ENCODE peak calls at places on chromosome X, in four cellular contexts. F is tibial nerve, I is suprapubic skin, U is lower leg skin. Z is an unnamed sample.

GRCh38 chrX:31301203-31301602 is 229.4 kb upstream of the FTHL17 start:
- DNase-seq in F (no peak), I (no peak), U (no peak), Z (no peak)

GRCh38 chrX:39595977-39596376 is 501.8 kb downstream of the BCOR start:
- DNase-seq in F (no peak), I (no peak), U (peak; percentile 8), Z (no peak)

GRCh38 chrX:77389891-77390290 is 57.3 kb upstream of the FGF16 start:
- DNase-seq in F (no peak), I (no peak), U (no peak), Z (no peak)

GRCh38 chrX:134418317-134419113 is 41.5 kb upstream of the HPRT1 start:
- DNase-seq in F (no peak), I (no peak), U (no peak), Z (no peak)

GRCh38 chrX:71105638-71106037 is 902 bp downstream of the CXorf65 start:
- DNase-seq in F (no peak), I (no peak), U (no peak), Z (no peak)

GRCh38 chrX:150086371-150086770 is 148.1 kb upstream of the EOLA2 start:
- DNase-seq in F (no peak), I (no peak), U (no peak), Z (no peak)

GRCh38 chrX:70979136-70979762 is 48.4 kb upstream of the SLC7A3 start:
- DNase-seq in F (no peak), I (no peak), U (no peak), Z (no peak)

GRCh38 chrX:13254076-13254785 is 65.6 kb downstream of the ATXN3L start:
- DNase-seq in F (no peak), I (no peak), U (no peak), Z (peak; percentile 36)

GRCh38 chrX:78104447-78105176 is 564 bp downstream of the PGK1 start:
- DNase-seq in F (no peak), I (peak; percentile 69), U (peak; percentile 90), Z (peak; percentile 49)

GRCh38 chrX:152843852-152844251 is 13.0 kb downstream of the NSDHL start:
- DNase-seq in F (no peak), I (no peak), U (peak; percentile 7), Z (no peak)

GRCh38 chrX:71017396-71017939 is 50.7 kb downstream of the SNX12 start:
- DNase-seq in F (no peak), I (no peak), U (no peak), Z (no peak)

GRCh38 chrX:38060331-38060878 is 54.1 kb downstream of the SYTL5 start:
- DNase-seq in F (no peak), I (no peak), U (no peak), Z (no peak)

GRCh38 chrX:155876704-155877103 is 4.4 kb upstream of the VAMP7 start:
- DNase-seq in F (no peak), I (no peak), U (no peak), Z (no peak)

GRCh38 chrX:96551320-96551872 is 133.2 kb upstream of the DIAPH2 start:
- DNase-seq in F (no peak), I (no peak), U (no peak), Z (no peak)

GRCh38 chrX:2710041-2710471 is 19.0 kb downstream of the CD99 start:
- DNase-seq in F (no peak), I (peak; percentile 84), U (no peak), Z (no peak)

GRCh38 chrX:3141031-3141430 is 99.8 kb downstream of the ARSF start:
- DNase-seq in F (no peak), I (no peak), U (no peak), Z (no peak)

GRCh38 chrX:55907968-55908607 is 190.5 kb downstream of the RRAGB start:
- DNase-seq in F (no peak), I (no peak), U (peak; percentile 86), Z (peak; percentile 73)

GRCh38 chrX:153412746-153413720 is 1.8 kb downstream of the ZFP92 start:
- DNase-seq in F (no peak), I (no peak), U (no peak), Z (no peak)

GRCh38 chrX:13398073-13398823 is 78.4 kb upstream of the ATXN3L start:
- DNase-seq in F (no peak), I (no peak), U (no peak), Z (no peak)

GRCh38 chrX:47687249-47687648 is 28.3 kb upstream of the UXT start:
- DNase-seq in F (no peak), I (no peak), U (no peak), Z (no peak)

GRCh38 chrX:40809210-40809609 is 73.9 kb upstream of the MED14 start:
- DNase-seq in F (no peak), I (no peak), U (no peak), Z (no peak)

GRCh38 chrX:118117069-118117405 is 427 bp upstream of the KLHL13 start:
- DNase-seq in F (peak; percentile 12), I (peak; percentile 72), U (no peak), Z (peak; percentile 17)

GRCh38 chrX:116436358-116436816 is at the start of gene SLC6A14:
- DNase-seq in F (no peak), I (peak; percentile 65), U (no peak), Z (peak; percentile 67)

GRCh38 chrX:120743266-120743665 is 113.4 kb upstream of the C1GALT1C1 start:
- DNase-seq in F (no peak), I (no peak), U (no peak), Z (no peak)

GRCh38 chrX:102154900-102155805 is 624 bp downstream of the BEX5 start:
- DNase-seq in F (no peak), I (no peak), U (peak; percentile 86), Z (peak; percentile 25)

GRCh38 chrX:121579016-121579760 is 531.8 kb downstream of the GLUD2 start:
- DNase-seq in F (no peak), I (no peak), U (no peak), Z (no peak)

GRCh38 chrX:10971176-10971575 is 140.0 kb upstream of the HCCS start:
- DNase-seq in F (no peak), I (no peak), U (no peak), Z (no peak)

GRCh38 chrX:48045410-48046311 is 25.8 kb downstream of the ZNF630 start:
- DNase-seq in F (no peak), I (no peak), U (no peak), Z (no peak)

GRCh38 chrX:8755813-8756212 is 23.9 kb upstream of the ANOS1 start:
- DNase-seq in F (no peak), I (no peak), U (no peak), Z (no peak)

GRCh38 chrX:130805906-130806305 is 97.1 kb downstream of the ENOX2 start:
- DNase-seq in F (no peak), I (no peak), U (no peak), Z (no peak)

DNA sequence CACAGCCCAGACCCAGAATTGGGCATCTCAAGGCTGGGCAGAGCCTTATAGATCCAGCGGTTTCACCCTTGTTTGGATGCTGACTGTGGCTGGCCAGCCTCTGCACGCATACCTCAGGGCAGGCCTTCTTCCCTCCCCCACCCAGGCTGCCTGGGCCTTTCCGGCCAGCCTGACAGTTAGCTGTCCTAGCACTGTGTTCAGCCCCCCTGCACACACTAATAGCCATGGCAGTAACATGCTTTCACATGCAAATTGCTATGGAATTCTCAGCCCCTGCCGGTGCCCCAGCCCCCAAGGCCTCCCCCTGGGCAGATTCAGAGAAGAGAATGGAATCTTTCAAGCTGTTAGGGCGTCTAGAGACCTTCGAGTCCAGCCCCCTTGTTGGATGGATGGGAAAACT is 17.7 kb downstream of the EFNB1 start:
- DNase-seq in F (no peak), I (no peak), U (no peak), Z (no peak)
- H3K4me3 ChIP-seq in F (no peak overlapping the region), I (no peak overlapping the region), U (no peak overlapping the region), Z (no peak overlapping the region)

GRCh38 chrX:46549914-46550313 is 4.7 kb upstream of the ZNF674 start:
- DNase-seq in F (no peak), I (no peak), U (no peak), Z (no peak)

GRCh38 chrX:46543441-46543840 is 1.8 kb downstream of the ZNF674 start:
- DNase-seq in F (no peak), I (no peak), U (no peak), Z (no peak)

GRCh38 chrX:46547857-46548256 is 2.6 kb upstream of the ZNF674 start:
- DNase-seq in F (no peak), I (no peak), U (no peak), Z (no peak)

DNA sequence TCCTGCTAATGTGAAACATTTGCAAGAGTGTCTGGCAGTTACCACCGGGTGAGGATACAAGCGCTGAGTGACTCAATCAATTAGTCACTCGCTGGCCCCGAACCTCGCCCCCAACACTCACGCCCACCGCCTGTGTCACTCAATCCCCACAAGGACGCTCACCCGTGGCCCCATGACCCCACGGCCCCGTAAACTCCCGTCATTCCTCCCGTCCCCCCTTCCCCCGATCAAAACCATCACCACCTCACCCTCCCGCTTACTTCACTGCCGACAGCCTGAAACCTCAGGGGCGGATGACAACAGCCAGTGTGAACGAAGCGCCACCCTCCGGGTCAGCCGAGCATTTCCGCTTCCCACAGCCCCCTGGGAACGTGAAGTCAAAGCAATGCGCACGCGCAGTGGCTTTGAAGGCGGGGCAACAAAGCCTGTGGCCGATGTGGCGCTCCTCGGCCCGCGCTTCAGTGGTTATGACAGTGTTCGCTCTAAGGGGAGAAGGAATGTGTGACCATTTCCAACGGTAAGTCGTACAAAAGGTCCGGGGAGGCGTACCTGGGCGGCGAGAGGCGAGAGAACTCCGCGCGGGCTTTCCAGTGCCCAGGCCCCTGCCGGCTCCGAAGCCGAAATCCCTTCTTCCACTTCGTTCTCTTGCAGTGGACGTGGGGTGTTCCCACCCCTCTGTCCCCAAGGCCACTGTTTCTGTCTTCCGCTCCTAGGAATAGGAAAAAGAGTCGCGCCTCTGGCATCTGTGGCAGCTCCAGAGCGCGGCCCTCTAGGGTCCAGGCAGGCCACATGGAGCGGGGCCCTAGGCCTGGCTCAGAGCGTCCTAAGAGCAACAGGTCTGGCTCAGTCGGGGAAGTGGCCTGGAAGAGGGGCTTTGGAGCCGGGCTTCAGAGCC is at the start of gene ZNF674:
- DNase-seq in F (peak; percentile 78), I (peak; percentile 94), U (peak; percentile 97), Z (peak; percentile 92)
- TF ChIP-seq POLR2A in F (peak; percentile 67), I (no peak), U (no peak), Z (peak; percentile 63)

DNA sequence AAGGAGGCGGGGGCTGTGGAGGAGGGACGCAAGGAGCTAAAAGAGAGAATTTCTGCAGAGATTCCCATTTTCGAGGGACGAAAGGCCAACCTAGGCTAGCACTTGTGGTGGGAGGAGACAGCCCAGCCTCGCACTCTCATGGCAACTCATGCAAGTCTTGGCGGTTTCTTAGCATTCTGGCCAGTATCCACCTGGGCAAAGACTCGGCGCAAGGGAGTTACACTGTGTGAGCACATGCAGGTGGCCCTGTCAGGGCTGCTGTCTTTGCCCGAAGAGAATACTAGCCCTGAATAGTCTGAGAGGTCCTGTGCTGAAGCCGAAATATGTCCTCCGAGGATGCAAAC is 15.5 kb downstream of the MCF2 start:
- DNase-seq in F (no peak), I (no peak), U (no peak), Z (peak; percentile 21)
- H3K4me3 ChIP-seq in F (peak overlapping the region; percentile 12), I (peak overlapping the region; percentile 42), U (no peak overlapping the region), Z (no peak overlapping the region)

GRCh38 chrX:54639346-54640102 is 109.5 kb downstream of the GNL3L start:
- DNase-seq in F (peak; percentile 89), I (peak; percentile 95), U (peak; percentile 98), Z (peak; percentile 96)
- TF ChIP-seq POLR2A in F (peak; percentile 69), I (no peak), U (no peak), Z (peak; percentile 74)

Z was measured in thyroid gland.